ENCODE peak calls at places on chromosomes 2 and 18, in eight cellular contexts. Q is foreskin fibroblast, E is fibroblast of pulmonary artery, V is Caco-2, C is mucosa of descending colon, M is Peyer's patch, B is AG10803, T is IMR-90. P is an unnamed sample.

GRCh38 chr2:128808462-128809255 is 490.0 kb upstream of the HS6ST1 start:
- DNase-seq in T (peak), C (no peak), E (peak), V (no peak), B (peak), Q (peak), M (no peak), P (no peak)

GRCh38 chr2:15870565-15870964 is 69.8 kb upstream of the MYCN start:
- DNase-seq in V (no peak), T (no peak), C (no peak), E (no peak), Q (no peak), M (no peak), B (no peak), P (no peak)

GRCh38 chr2:46683541-46683940 is 204.2 kb downstream of the TMEM247 start:
- DNase-seq in V (no peak), E (no peak), B (no peak), T (no peak), M (peak), Q (no peak), C (no peak), P (no peak)

GRCh38 chr2:18611604-18612003 is 22.2 kb upstream of the NT5C1B start:
- DNase-seq in T (no peak), B (no peak), M (no peak), C (no peak), E (no peak), V (no peak), Q (no peak), P (no peak)

GRCh38 chr2:105438104-105438929 is 39.5 kb upstream of the FHL2 start:
- DNase-seq in C (peak), Q (peak), E (peak), V (no peak), M (no peak), B (no peak), T (peak), P (no peak)

GRCh38 chr2:15939854-15940660 is at the start of gene MYCN:
- DNase-seq in M (no peak), B (peak), C (peak), E (peak), V (peak), Q (peak), T (no peak), P (peak)

GRCh38 chr2:54122939-54123338 is 7.5 kb downstream of the ACYP2 start:
- DNase-seq in M (no peak), T (peak), E (peak), Q (peak), C (no peak), B (peak), V (no peak), P (no peak)

GRCh38 chr2:86793752-86794151 is 3.0 kb upstream of the CD8A start:
- DNase-seq in M (no peak), V (no peak), E (no peak), C (no peak), T (no peak), Q (no peak), B (no peak), P (no peak)

GRCh38 chr2:120661551-120661950 is 74.1 kb upstream of the GLI2 start:
- DNase-seq in T (no peak), E (no peak), M (no peak), B (peak), C (peak), Q (peak), V (no peak), P (no peak)

GRCh38 chr2:46365913-46366674 is 68.9 kb downstream of the EPAS1 start:
- DNase-seq in T (peak), E (peak), C (no peak), Q (peak), V (no peak), B (no peak), M (no peak), P (no peak)

GRCh38 chr2:78845786-78846185 is 179.7 kb upstream of the REG3G start:
- DNase-seq in E (no peak), C (no peak), Q (no peak), B (no peak), T (no peak), V (no peak), M (no peak), P (no peak)

GRCh38 chr18:12432881-12433280 is 25.2 kb downstream of the PRELID3A start:
- DNase-seq in T (no peak), B (no peak), Q (no peak), M (no peak), C (no peak), E (no peak), V (no peak), P (no peak)

GRCh38 chr2:10225291-10226031 is 77.2 kb upstream of the HPCAL1 start:
- DNase-seq in M (no peak), T (no peak), B (no peak), Q (no peak), V (peak), C (no peak), E (no peak), P (no peak)

GRCh38 chr2:72130671-72131360 is 16.8 kb downstream of the CYP26B1 start:
- DNase-seq in V (no peak), T (no peak), C (no peak), E (no peak), B (no peak), M (no peak), Q (no peak), P (no peak)

GRCh38 chr2:159902722-159903121 is 104.7 kb upstream of the CD302 start:
- DNase-seq in C (no peak), M (no peak), Q (no peak), T (no peak), B (no peak), E (no peak), V (no peak), P (no peak)

GRCh38 chr2:62570861-62571698 is 65.1 kb upstream of the TMEM17 start:
- DNase-seq in V (peak), T (no peak), Q (peak), M (no peak), E (no peak), B (no peak), C (peak), P (no peak)

GRCh38 chr2:181370126-181370525 is 87.1 kb upstream of the ITGA4 start:
- DNase-seq in T (no peak), Q (no peak), C (no peak), B (no peak), M (no peak), V (no peak), E (no peak), P (no peak)

GRCh38 chr2:30072250-30072842 is 74.5 kb upstream of the YPEL5 start:
- DNase-seq in Q (peak), E (peak), B (peak), C (peak), M (peak), T (peak), V (peak), P (peak)

GRCh38 chr2:126655066-126655465 is 892 bp upstream of the GYPC start:
- DNase-seq in B (no peak), Q (peak), E (peak), C (no peak), V (no peak), T (peak), M (no peak), P (no peak)

GRCh38 chr2:150811259-150811912 is 323.9 kb upstream of the RND3 start:
- DNase-seq in C (no peak), B (peak), M (no peak), V (no peak), E (peak), Q (peak), T (peak), P (no peak)

GRCh38 chr18:42141439-42141838 is 186.4 kb downstream of the PIK3C3 start:
- DNase-seq in E (no peak), T (peak), M (no peak), V (no peak), C (no peak), B (peak), Q (no peak), P (no peak)

GRCh38 chr2:5945707-5946106 is 253.5 kb downstream of the SOX11 start:
- DNase-seq in Q (no peak), T (no peak), M (no peak), E (no peak), C (no peak), V (no peak), B (no peak), P (no peak)

GRCh38 chr2:148614332-148615049 is 30.1 kb upstream of the EPC2 start:
- DNase-seq in E (peak), B (peak), C (peak), T (peak), M (peak), Q (peak), V (peak), P (peak)

GRCh38 chr18:78972930-78973331 is 6.7 kb upstream of the SALL3 start:
- DNase-seq in C (no peak), Q (no peak), E (no peak), M (no peak), B (no peak), V (no peak), T (no peak), P (no peak)

GRCh38 chr18:11177382-11177781 is 28.0 kb upstream of the PIEZO2 start:
- DNase-seq in V (no peak), B (no peak), T (no peak), Q (no peak), M (no peak), C (no peak), E (no peak), P (no peak)

GRCh38 chr2:218992703-218993344 is 398 bp downstream of the CRYBA2 start:
- DNase-seq in T (no peak), B (no peak), Q (peak), C (no peak), E (no peak), M (no peak), V (no peak), P (no peak)
- H3K4me3 ChIP-seq in T (no peak), B (no peak), Q (no peak), C (no peak), E (no peak), M (peak), V (peak), P (no peak)

DNA sequence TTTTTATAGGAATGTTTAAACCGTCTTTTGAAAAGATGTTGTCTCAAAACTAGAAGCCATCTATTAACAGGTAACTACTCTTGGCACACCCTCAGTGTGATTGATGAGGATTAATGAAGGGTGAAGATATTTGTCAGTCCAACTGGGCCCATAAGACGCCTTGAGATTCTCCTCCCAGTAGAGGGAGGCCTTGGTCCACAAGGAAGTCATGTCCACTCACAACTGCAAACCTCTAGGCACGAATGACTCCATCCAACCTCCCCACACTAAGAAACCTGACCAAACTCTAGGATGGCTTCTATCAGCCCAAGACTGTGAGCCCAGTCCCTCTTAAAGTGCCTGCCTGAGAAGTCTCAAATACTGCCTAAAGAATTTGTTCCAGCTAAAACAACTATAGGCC is 19.2 kb upstream of the GRP start:
- DNase-seq in Q (no peak), V (no peak), T (no peak), M (no peak), C (no peak), E (no peak), B (peak), P (no peak)
- TF ChIP-seq CTCF in Q (peak), V (no peak), T (no peak), M (no peak), C (no peak), E (no peak), B (peak), P (no peak)

GRCh38 chr18:40529478-40529877 is 1425.6 kb upstream of the PIK3C3 start:
- DNase-seq in V (no peak), B (peak), C (peak), E (peak), M (no peak), Q (peak), T (peak), P (no peak)

GRCh38 chr18:40534748-40535147 is 1420.3 kb upstream of the PIK3C3 start:
- DNase-seq in T (peak), B (no peak), Q (peak), V (no peak), C (no peak), E (peak), M (no peak), P (no peak)

GRCh38 chr18:40531061-40531460 is 1424.0 kb upstream of the PIK3C3 start:
- DNase-seq in C (no peak), V (no peak), Q (peak), B (no peak), T (peak), M (no peak), E (peak), P (no peak)
- H3K4me3 ChIP-seq in C (no peak), V (no peak), Q (no peak), B (no peak), T (no peak), M (no peak), E (no peak), P (no peak)

DNA sequence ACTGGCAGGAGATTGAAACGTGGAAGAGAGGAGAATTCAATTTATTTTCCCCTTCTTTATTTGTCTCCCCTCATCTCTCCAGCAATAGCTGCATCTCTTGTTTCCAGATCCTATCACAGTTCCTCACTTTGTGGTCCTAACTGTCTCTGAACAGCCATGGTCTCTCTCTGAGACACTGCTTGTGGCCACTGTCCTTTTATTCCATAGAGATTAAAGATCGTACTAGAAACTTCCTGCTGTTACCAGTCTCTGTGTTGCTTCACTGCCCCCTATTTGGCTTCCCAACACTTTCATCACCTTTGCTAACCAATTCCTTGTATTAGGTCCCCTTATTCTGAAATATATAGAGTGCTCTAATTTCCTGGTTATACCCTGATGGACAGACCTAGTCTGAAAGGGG is 48.9 kb upstream of the CAVIN2 start:
- DNase-seq in V (no peak), T (no peak), E (no peak), B (no peak), C (no peak), M (no peak), Q (no peak), P (no peak)
- TF ChIP-seq CTCF in V (no peak), T (no peak), E (no peak), B (no peak), C (no peak), M (no peak), Q (no peak), P (no peak)

GRCh38 chr2:232632229-232632903 is 1.0 kb upstream of the EFHD1 start:
- DNase-seq in Q (no peak), T (no peak), B (no peak), M (no peak), E (no peak), C (no peak), V (no peak), P (no peak)

GRCh38 chr2:232635820-232636219 is 2.4 kb downstream of the EFHD1 start:
- DNase-seq in C (no peak), E (no peak), B (no peak), Q (no peak), M (no peak), V (no peak), T (no peak), P (no peak)

GRCh38 chr2:232633413-232634318 is at the start of gene EFHD1:
- DNase-seq in Q (peak), V (peak), E (peak), B (peak), T (peak), M (peak), C (peak), P (no peak)

GRCh38 chr2:232632904-232633412 is 446 bp upstream of the EFHD1 start:
- DNase-seq in B (no peak), V (peak), C (peak), E (peak), T (no peak), M (no peak), Q (peak), P (no peak)

DNA sequence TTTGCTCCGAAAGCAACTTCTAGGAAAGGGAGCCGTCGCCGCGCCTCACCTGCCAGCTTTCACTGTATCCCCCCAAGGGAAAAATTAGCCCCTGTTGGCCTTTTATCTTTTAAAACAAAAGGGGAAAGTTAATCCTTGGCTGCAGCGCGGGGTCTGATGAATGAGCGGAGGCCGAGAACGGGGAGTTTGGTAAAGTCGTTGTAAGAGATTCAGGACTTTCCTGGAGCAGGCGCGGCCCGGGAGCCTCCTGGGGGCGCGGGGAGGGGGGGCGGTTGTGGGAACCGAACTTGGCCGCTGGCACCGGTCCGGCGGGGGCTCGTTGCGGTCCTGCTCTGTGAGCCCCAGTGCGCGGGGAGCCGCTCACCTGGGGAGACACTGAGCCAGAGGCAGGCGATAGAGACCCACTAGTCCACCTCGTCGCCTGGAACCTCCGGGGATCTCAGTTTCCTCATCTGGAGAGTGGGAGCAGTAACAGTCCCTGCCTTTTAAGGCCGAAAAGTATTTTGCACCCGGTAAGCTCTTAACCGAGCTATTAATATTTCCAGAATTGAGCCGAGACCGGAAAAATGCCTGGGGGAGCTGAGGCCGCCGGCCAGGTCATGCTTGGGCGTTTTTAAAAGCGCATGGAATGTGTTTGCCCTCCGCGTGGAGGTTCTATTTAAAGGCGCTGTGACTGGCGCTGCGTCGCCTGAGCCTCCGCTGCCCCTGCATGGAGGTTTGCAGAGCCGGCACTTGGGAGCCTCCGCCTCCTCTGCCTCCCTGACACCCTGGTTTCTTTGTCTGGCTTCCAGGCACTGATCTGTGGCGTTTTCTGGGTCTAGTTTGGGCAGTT is 1.1 kb downstream of the EFHD1 start:
- DNase-seq in M (no peak), V (no peak), E (no peak), C (no peak), B (peak), Q (peak), T (no peak), P (no peak)
- H3K4me3 ChIP-seq in M (peak), V (no peak), E (no peak), C (no peak), B (peak), Q (no peak), T (peak), P (no peak)

GRCh38 chr2:135783416-135783815 is 41.8 kb downstream of the UBXN4 start:
- DNase-seq in E (no peak), T (no peak), M (no peak), V (no peak), B (no peak), Q (no peak), C (no peak), P (no peak)

GRCh38 chr2:135782231-135782630 is 40.6 kb downstream of the UBXN4 start:
- DNase-seq in C (no peak), T (no peak), E (no peak), Q (no peak), B (no peak), V (no peak), M (no peak), P (no peak)

GRCh38 chr2:135790423-135790822 is 46.6 kb downstream of the LCT start:
- DNase-seq in V (no peak), M (no peak), B (no peak), C (no peak), T (no peak), Q (no peak), E (no peak), P (no peak)

DNA sequence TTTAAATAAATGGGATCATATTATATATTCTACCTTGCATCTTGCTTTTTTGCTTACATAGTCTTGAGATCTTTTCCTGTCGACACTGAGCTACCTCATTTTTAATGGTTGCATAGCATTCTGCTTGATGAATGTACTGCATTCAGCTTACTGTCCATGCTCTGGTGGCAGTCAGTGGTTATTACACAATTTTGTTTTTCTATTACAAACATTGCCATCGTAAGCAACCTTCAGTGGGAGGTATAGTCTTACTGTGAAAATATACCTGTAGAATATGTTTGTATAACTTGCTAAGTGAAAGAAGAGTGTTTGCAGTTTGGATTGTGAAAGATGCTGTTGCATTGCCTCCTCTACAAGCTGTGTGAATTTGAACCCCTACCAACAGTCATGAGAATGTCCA is 43.4 kb downstream of the UBXN4 start:
- DNase-seq in E (peak), M (no peak), Q (peak), V (no peak), T (no peak), B (no peak), C (no peak), P (no peak)
- TF ChIP-seq CTCF in E (peak), M (peak), Q (peak), V (no peak), T (no peak), B (no peak), C (no peak), P (peak)

GRCh38 chr2:102141915-102142828 is at the start of gene IL1R1:
- DNase-seq in E (peak), V (peak), B (peak), Q (peak), T (peak), C (peak), M (no peak), P (no peak)
- H3K4me3 ChIP-seq in E (peak), V (peak), B (peak), Q (peak), T (peak), C (peak), M (peak), P (no peak)

DNA sequence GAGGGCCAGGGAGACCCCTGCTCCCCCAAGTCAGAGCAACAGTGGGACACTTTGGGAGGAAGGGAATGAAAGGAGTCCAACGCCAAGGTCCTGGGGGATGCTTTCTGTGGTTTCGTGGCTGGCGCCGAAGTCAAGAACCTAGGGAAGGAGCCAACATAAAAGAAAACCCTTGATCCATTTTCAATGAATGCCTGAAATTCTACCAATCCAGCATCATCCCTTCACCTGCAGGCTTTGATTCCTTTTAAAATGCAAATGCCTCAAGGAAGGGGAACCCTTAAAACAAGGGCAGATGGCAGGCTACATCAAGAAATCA is 123.4 kb upstream of the SLC1A4 start:
- DNase-seq in V (no peak), Q (no peak), C (no peak), E (no peak), M (no peak), B (no peak), T (no peak), P (no peak)
- TF ChIP-seq CTCF in V (no peak), Q (no peak), C (no peak), E (no peak), M (no peak), B (no peak), T (no peak), P (no peak)

DNA sequence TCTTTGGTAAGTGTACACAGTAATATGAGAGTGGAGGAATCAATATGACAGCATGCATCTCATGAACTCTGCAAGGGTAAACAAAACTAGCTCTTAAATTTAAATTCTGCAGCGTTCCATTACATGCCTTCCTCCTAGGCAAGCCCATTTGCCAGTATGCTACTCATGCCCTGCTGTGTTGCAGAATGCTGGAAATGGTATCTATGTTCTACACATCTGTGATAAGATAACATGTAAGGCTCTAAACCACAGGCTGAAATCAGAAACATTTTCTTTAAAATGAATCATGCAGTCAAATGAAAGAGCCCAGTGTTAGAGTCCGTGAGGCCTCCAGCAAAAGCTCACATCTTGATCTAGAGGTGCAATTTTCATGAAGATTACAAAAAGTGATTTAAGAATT is 112.8 kb upstream of the FN1 start:
- DNase-seq in E (peak), Q (peak), B (peak), M (no peak), T (peak), V (no peak), C (no peak), P (no peak)
- H3K4me3 ChIP-seq in E (no peak), Q (no peak), B (no peak), M (no peak), T (no peak), V (no peak), C (no peak), P (no peak)

GRCh38 chr2:238863749-238864206 is 15.9 kb downstream of the TWIST2 start:
- DNase-seq in C (no peak), E (no peak), B (no peak), Q (no peak), M (no peak), T (no peak), V (no peak), P (no peak)
- TF ChIP-seq CTCF in C (no peak), E (no peak), B (no peak), Q (no peak), M (no peak), T (no peak), V (no peak), P (no peak)